ENCODE peak calls at places on chromosome 19, in six cellular contexts. U is upper lobe of left lung, V is A549, Z is HepG2, I is K562, B is GM12878. A is an unnamed sample.

GRCh38 chr19:17026706-17027427 is at the start of gene CPAMD8:
- ATAC-seq in Z (no peak), B (no peak), V (no peak), U (no peak), I (no peak), A (peak)

GRCh38 chr19:47230122-47230920 is 678 bp downstream of the BBC3 start:
- ATAC-seq in Z (no peak), U (no peak), V (no peak), I (peak), B (no peak), A (peak)

GRCh38 chr19:38667552-38668205 is 20.2 kb downstream of the ACTN4 start:
- ATAC-seq in I (no peak), U (no peak), V (no peak), Z (no peak), B (no peak), A (no peak)

GRCh38 chr19:11580665-11581418 is 3.4 kb upstream of the ACP5 start:
- ATAC-seq in Z (no peak), U (peak), V (no peak), B (no peak), I (no peak), A (peak)

GRCh38 chr19:46687438-46688145 is 26.6 kb upstream of the DACT3 start:
- ATAC-seq in B (no peak), Z (no peak), V (no peak), U (no peak), I (no peak), A (no peak)

GRCh38 chr19:15265849-15266248 is 33.6 kb upstream of the EPHX3 start:
- ATAC-seq in Z (no peak), B (no peak), I (no peak), U (peak), V (no peak), A (peak)

GRCh38 chr19:49957262-49957915 is 3.6 kb downstream of the SIGLEC11 start:
- ATAC-seq in I (no peak), B (no peak), Z (no peak), U (no peak), V (no peak), A (no peak)

GRCh38 chr19:41910240-41910991 is 17.8 kb downstream of the ERFL start:
- ATAC-seq in B (no peak), Z (no peak), V (no peak), I (no peak), U (no peak), A (no peak)

GRCh38 chr19:38809592-38810252 is 3.0 kb downstream of the LGALS4 start:
- ATAC-seq in I (no peak), V (no peak), Z (no peak), B (no peak), U (no peak), A (no peak)

DNA sequence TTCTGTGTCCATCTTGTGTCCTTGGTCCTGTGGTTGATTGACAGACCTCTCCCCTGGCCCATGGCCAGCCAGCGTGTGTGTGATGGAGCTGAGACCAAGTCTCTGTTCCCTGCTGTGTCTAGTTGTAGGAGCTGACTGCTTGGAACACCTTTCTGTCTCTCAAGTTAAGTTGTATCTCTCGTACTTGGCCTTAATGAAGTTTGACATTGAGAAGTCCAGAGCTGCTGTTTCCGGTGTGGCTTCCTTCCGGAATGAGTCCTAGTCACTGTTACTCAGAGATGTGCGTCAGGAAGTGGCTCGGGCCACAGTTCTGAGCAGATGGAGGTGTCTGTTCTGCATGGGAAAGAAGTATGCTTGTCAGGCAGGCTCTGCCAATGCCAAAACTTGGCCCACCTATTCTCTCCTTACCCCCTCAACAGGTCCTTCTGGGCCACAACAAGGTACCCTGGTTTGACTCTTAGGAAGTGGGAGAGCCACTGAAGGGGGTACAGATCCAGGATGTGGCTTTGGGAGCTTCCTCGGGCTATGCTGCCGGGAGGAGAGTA is 54.3 kb downstream of the GATAD2A start:
- ATAC-seq in V (no peak), U (no peak), B (peak), Z (no peak), I (peak), A (no peak)
- H3K4me3 ChIP-seq in V (no peak), U (peak), B (peak), Z (no peak), I (no peak), A (no peak)

DNA sequence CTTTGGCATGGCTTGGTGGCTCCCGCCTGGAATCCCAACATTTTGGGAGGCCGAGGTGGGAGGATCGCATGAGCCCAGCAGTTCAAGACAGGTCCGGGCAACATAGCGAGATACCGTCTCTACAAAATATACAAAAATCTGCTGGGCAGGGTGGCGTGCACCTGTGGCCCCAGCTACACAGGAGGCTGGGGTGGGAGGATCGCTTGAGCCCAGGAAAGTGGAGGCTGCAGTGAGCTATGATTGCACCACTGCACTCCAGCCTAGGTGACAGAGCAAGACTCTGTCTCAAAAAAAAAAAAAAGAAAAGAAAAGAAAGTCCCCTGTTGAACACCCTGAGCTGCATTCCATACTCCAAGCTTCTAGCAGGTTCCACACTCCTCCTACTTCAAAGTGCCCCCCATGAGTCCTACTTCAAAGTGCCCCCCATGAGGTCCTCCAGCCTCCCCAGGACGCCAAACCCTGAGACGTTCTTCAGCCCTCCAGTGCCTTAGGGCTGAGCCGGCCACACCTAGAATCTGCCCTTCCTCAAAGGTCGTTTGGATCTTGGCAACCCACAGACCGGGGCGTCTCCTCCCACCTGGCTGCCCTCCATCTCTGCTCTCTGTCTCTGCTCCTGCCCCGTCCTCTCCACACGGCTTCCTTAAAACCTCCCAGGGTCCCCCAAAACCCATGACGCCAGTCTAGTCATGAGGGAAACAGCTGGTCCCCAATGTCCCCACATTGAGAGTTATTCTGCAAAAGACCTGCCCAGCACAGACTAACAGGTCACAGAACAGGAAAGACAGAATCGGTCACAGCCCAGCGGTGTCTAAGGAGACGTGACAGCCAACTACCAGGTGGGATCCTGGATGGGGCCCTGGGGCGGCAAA is 4.7 kb downstream of the TJP3 start:
- ATAC-seq in B (no peak), Z (no peak), I (peak), U (peak), V (peak), A (no peak)
- TF ChIP-seq EP300 in B (no peak), Z (no peak), I (no peak), U (no peak), V (no peak), A (no peak)

GRCh38 chr19:39834287-39834841 is 402 bp upstream of the DYRK1B start:
- ATAC-seq in B (no peak), V (no peak), Z (no peak), U (no peak), I (no peak), A (no peak)
- H3K4me3 ChIP-seq in B (peak), V (peak), Z (no peak), U (peak), I (no peak), A (peak)

GRCh38 chr19:18746393-18747167 is 44.5 kb downstream of the COMP start:
- ATAC-seq in V (no peak), Z (no peak), B (no peak), U (no peak), I (no peak), A (no peak)

GRCh38 chr19:18749362-18750231 is 41.5 kb downstream of the COMP start:
- ATAC-seq in Z (no peak), I (peak), V (no peak), U (no peak), B (no peak), A (no peak)

GRCh38 chr19:18754501-18754900 is 36.6 kb downstream of the COMP start:
- ATAC-seq in U (no peak), V (no peak), I (no peak), B (no peak), Z (no peak), A (no peak)

GRCh38 chr19:18751571-18751970 is 39.5 kb downstream of the COMP start:
- ATAC-seq in U (no peak), I (no peak), V (no peak), B (no peak), Z (no peak), A (no peak)

GRCh38 chr19:18750295-18750970 is 40.7 kb downstream of the COMP start:
- ATAC-seq in B (no peak), V (no peak), U (no peak), Z (no peak), I (no peak), A (no peak)
- TF ChIP-seq EP300 in B (no peak), V (no peak), U (no peak), Z (no peak), I (no peak), A (no peak)

DNA sequence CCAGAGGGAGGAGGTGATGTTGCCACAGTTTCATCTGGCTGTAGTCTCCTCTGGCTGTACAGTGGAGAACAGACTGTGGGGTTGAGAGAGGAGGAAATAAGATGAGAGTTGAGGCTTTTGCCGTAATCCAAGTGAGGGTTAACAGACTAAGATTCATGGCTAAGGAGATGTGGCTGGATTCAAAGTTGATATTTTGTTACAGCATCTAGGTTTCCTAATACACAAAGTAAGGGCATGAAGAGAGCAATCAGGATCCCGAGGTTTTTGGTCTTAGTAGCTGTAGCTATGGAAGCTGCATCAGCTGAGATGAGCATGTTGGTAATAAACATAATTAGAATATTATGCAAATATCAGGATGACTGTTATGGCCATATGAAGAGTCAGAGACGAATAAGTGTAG is 1.4 kb downstream of the ZNF776 start:
- ATAC-seq in V (no peak), B (no peak), I (no peak), U (no peak), Z (no peak), A (no peak)
- H3K4me3 ChIP-seq in V (peak), B (peak), I (peak), U (peak), Z (peak), A (peak)

A was measured in gastroesophageal sphincter.